ENCODE peak calls at places on chromosomes 13 and 19, in five cellular contexts. One of them, this sample, is unnamed.

GRCh38 chr13:105144020-105144419 is 1391.4 kb downstream of the EFNB2 start:
- DNase-seq in stimulated activated CD4-positive, alpha-beta T cell treated with anti-CD3 and anti-CD28 coated beads, Interleukin-1b, Interleukin-23, amount 100 ng/mL, for 24 hours: no peak
- DNase-seq in AG04449: no peak
- DNase-seq in stimulated activated CD8-positive, alpha-beta memory T cell treated with anti-CD3 and anti-CD28 coated beads, Interleukin-4, amount 100 ng/mL, for 1 hour: no peak
- DNase-seq in foreskin fibroblast: no peak
- DNase-seq in this sample: no peak

GRCh38 chr19:5194641-5195040 is 146.0 kb downstream of the PTPRS start:
- DNase-seq in stimulated activated CD4-positive, alpha-beta T cell treated with anti-CD3 and anti-CD28 coated beads, Interleukin-1b, Interleukin-23, amount 100 ng/mL, for 24 hours: no peak
- DNase-seq in AG04449: no peak
- DNase-seq in stimulated activated CD8-positive, alpha-beta memory T cell treated with anti-CD3 and anti-CD28 coated beads, Interleukin-4, amount 100 ng/mL, for 1 hour: no peak
- DNase-seq in foreskin fibroblast: no peak
- DNase-seq in this sample: no peak

GRCh38 chr19:9139609-9140158 is 513 bp upstream of the ZNF317 start:
- DNase-seq in stimulated activated CD4-positive, alpha-beta T cell treated with anti-CD3 and anti-CD28 coated beads, Interleukin-1b, Interleukin-23, amount 100 ng/mL, for 24 hours: no peak
- DNase-seq in AG04449: no peak
- DNase-seq in stimulated activated CD8-positive, alpha-beta memory T cell treated with anti-CD3 and anti-CD28 coated beads, Interleukin-4, amount 100 ng/mL, for 1 hour: no peak
- DNase-seq in foreskin fibroblast: no peak
- DNase-seq in this sample: no peak

GRCh38 chr13:73223372-73223781 is 164.6 kb downstream of the KLF5 start:
- DNase-seq in stimulated activated CD4-positive, alpha-beta T cell treated with anti-CD3 and anti-CD28 coated beads, Interleukin-1b, Interleukin-23, amount 100 ng/mL, for 24 hours: peak
- DNase-seq in AG04449: no peak
- DNase-seq in stimulated activated CD8-positive, alpha-beta memory T cell treated with anti-CD3 and anti-CD28 coated beads, Interleukin-4, amount 100 ng/mL, for 1 hour: no peak
- DNase-seq in foreskin fibroblast: no peak
- DNase-seq in this sample: no peak

GRCh38 chr19:17577698-17578097 is 22.2 kb downstream of the COLGALT1 start:
- DNase-seq in stimulated activated CD4-positive, alpha-beta T cell treated with anti-CD3 and anti-CD28 coated beads, Interleukin-1b, Interleukin-23, amount 100 ng/mL, for 24 hours: no peak
- DNase-seq in AG04449: no peak
- DNase-seq in stimulated activated CD8-positive, alpha-beta memory T cell treated with anti-CD3 and anti-CD28 coated beads, Interleukin-4, amount 100 ng/mL, for 1 hour: no peak
- DNase-seq in foreskin fibroblast: no peak
- DNase-seq in this sample: no peak

GRCh38 chr13:23384111-23384510 is 49.4 kb downstream of the SACS start:
- DNase-seq in stimulated activated CD4-positive, alpha-beta T cell treated with anti-CD3 and anti-CD28 coated beads, Interleukin-1b, Interleukin-23, amount 100 ng/mL, for 24 hours: no peak
- DNase-seq in AG04449: peak
- DNase-seq in stimulated activated CD8-positive, alpha-beta memory T cell treated with anti-CD3 and anti-CD28 coated beads, Interleukin-4, amount 100 ng/mL, for 1 hour: no peak
- DNase-seq in foreskin fibroblast: peak
- DNase-seq in this sample: no peak

GRCh38 chr19:3184847-3185481 is 766 bp upstream of the NCLN start:
- DNase-seq in stimulated activated CD4-positive, alpha-beta T cell treated with anti-CD3 and anti-CD28 coated beads, Interleukin-1b, Interleukin-23, amount 100 ng/mL, for 24 hours: peak
- DNase-seq in AG04449: no peak
- DNase-seq in stimulated activated CD8-positive, alpha-beta memory T cell treated with anti-CD3 and anti-CD28 coated beads, Interleukin-4, amount 100 ng/mL, for 1 hour: no peak
- DNase-seq in foreskin fibroblast: peak
- DNase-seq in this sample: peak

GRCh38 chr13:66748712-66749111 is 481.4 kb downstream of the PCDH9 start:
- DNase-seq in stimulated activated CD4-positive, alpha-beta T cell treated with anti-CD3 and anti-CD28 coated beads, Interleukin-1b, Interleukin-23, amount 100 ng/mL, for 24 hours: no peak
- DNase-seq in AG04449: no peak
- DNase-seq in stimulated activated CD8-positive, alpha-beta memory T cell treated with anti-CD3 and anti-CD28 coated beads, Interleukin-4, amount 100 ng/mL, for 1 hour: no peak
- DNase-seq in foreskin fibroblast: no peak
- DNase-seq in this sample: no peak

GRCh38 chr19:15498910-15499309 is 9.4 kb upstream of the CYP4F22 start:
- DNase-seq in stimulated activated CD4-positive, alpha-beta T cell treated with anti-CD3 and anti-CD28 coated beads, Interleukin-1b, Interleukin-23, amount 100 ng/mL, for 24 hours: no peak
- DNase-seq in AG04449: no peak
- DNase-seq in stimulated activated CD8-positive, alpha-beta memory T cell treated with anti-CD3 and anti-CD28 coated beads, Interleukin-4, amount 100 ng/mL, for 1 hour: no peak
- DNase-seq in foreskin fibroblast: no peak
- DNase-seq in this sample: no peak

GRCh38 chr19:35512831-35513230 is 618 bp downstream of the DMKN start:
- DNase-seq in stimulated activated CD4-positive, alpha-beta T cell treated with anti-CD3 and anti-CD28 coated beads, Interleukin-1b, Interleukin-23, amount 100 ng/mL, for 24 hours: no peak
- DNase-seq in AG04449: no peak
- DNase-seq in stimulated activated CD8-positive, alpha-beta memory T cell treated with anti-CD3 and anti-CD28 coated beads, Interleukin-4, amount 100 ng/mL, for 1 hour: no peak
- DNase-seq in foreskin fibroblast: no peak
- DNase-seq in this sample: no peak

GRCh38 chr19:44661904-44662303 is 9.4 kb upstream of the CEACAM19 start:
- DNase-seq in stimulated activated CD4-positive, alpha-beta T cell treated with anti-CD3 and anti-CD28 coated beads, Interleukin-1b, Interleukin-23, amount 100 ng/mL, for 24 hours: no peak
- DNase-seq in AG04449: no peak
- DNase-seq in stimulated activated CD8-positive, alpha-beta memory T cell treated with anti-CD3 and anti-CD28 coated beads, Interleukin-4, amount 100 ng/mL, for 1 hour: no peak
- DNase-seq in foreskin fibroblast: no peak
- DNase-seq in this sample: no peak

GRCh38 chr13:45267215-45267614 is 66.4 kb upstream of the KCTD4 start:
- DNase-seq in stimulated activated CD4-positive, alpha-beta T cell treated with anti-CD3 and anti-CD28 coated beads, Interleukin-1b, Interleukin-23, amount 100 ng/mL, for 24 hours: no peak
- DNase-seq in AG04449: no peak
- DNase-seq in stimulated activated CD8-positive, alpha-beta memory T cell treated with anti-CD3 and anti-CD28 coated beads, Interleukin-4, amount 100 ng/mL, for 1 hour: no peak
- DNase-seq in foreskin fibroblast: no peak
- DNase-seq in this sample: no peak

GRCh38 chr13:75788494-75788991 is 152.4 kb downstream of the LMO7 start:
- DNase-seq in stimulated activated CD4-positive, alpha-beta T cell treated with anti-CD3 and anti-CD28 coated beads, Interleukin-1b, Interleukin-23, amount 100 ng/mL, for 24 hours: no peak
- DNase-seq in AG04449: peak
- DNase-seq in stimulated activated CD8-positive, alpha-beta memory T cell treated with anti-CD3 and anti-CD28 coated beads, Interleukin-4, amount 100 ng/mL, for 1 hour: no peak
- DNase-seq in foreskin fibroblast: peak
- DNase-seq in this sample: no peak

GRCh38 chr19:6099633-6100032 is 10.7 kb downstream of the RFX2 start:
- DNase-seq in stimulated activated CD4-positive, alpha-beta T cell treated with anti-CD3 and anti-CD28 coated beads, Interleukin-1b, Interleukin-23, amount 100 ng/mL, for 24 hours: no peak
- DNase-seq in AG04449: no peak
- DNase-seq in stimulated activated CD8-positive, alpha-beta memory T cell treated with anti-CD3 and anti-CD28 coated beads, Interleukin-4, amount 100 ng/mL, for 1 hour: no peak
- DNase-seq in foreskin fibroblast: no peak
- DNase-seq in this sample: no peak

GRCh38 chr13:76754414-76754813 is 131.8 kb downstream of the KCTD12 start:
- DNase-seq in stimulated activated CD4-positive, alpha-beta T cell treated with anti-CD3 and anti-CD28 coated beads, Interleukin-1b, Interleukin-23, amount 100 ng/mL, for 24 hours: no peak
- DNase-seq in AG04449: no peak
- DNase-seq in stimulated activated CD8-positive, alpha-beta memory T cell treated with anti-CD3 and anti-CD28 coated beads, Interleukin-4, amount 100 ng/mL, for 1 hour: no peak
- DNase-seq in foreskin fibroblast: peak
- DNase-seq in this sample: no peak

GRCh38 chr13:64900039-64900438 is 2330.1 kb downstream of the PCDH9 start:
- DNase-seq in stimulated activated CD4-positive, alpha-beta T cell treated with anti-CD3 and anti-CD28 coated beads, Interleukin-1b, Interleukin-23, amount 100 ng/mL, for 24 hours: no peak
- DNase-seq in AG04449: no peak
- DNase-seq in stimulated activated CD8-positive, alpha-beta memory T cell treated with anti-CD3 and anti-CD28 coated beads, Interleukin-4, amount 100 ng/mL, for 1 hour: no peak
- DNase-seq in foreskin fibroblast: no peak
- DNase-seq in this sample: peak

GRCh38 chr19:42480335-42481095 is 37.8 kb upstream of the CXCL17 start:
- DNase-seq in stimulated activated CD4-positive, alpha-beta T cell treated with anti-CD3 and anti-CD28 coated beads, Interleukin-1b, Interleukin-23, amount 100 ng/mL, for 24 hours: no peak
- DNase-seq in AG04449: no peak
- DNase-seq in stimulated activated CD8-positive, alpha-beta memory T cell treated with anti-CD3 and anti-CD28 coated beads, Interleukin-4, amount 100 ng/mL, for 1 hour: no peak
- DNase-seq in foreskin fibroblast: peak
- DNase-seq in this sample: no peak

GRCh38 chr19:34432797-34433196 is 4.6 kb downstream of the UBA2 start:
- DNase-seq in stimulated activated CD4-positive, alpha-beta T cell treated with anti-CD3 and anti-CD28 coated beads, Interleukin-1b, Interleukin-23, amount 100 ng/mL, for 24 hours: no peak
- DNase-seq in AG04449: no peak
- DNase-seq in stimulated activated CD8-positive, alpha-beta memory T cell treated with anti-CD3 and anti-CD28 coated beads, Interleukin-4, amount 100 ng/mL, for 1 hour: no peak
- DNase-seq in foreskin fibroblast: no peak
- DNase-seq in this sample: no peak

GRCh38 chr19:53853707-53854106 is 14.0 kb upstream of the MYADM start:
- DNase-seq in stimulated activated CD4-positive, alpha-beta T cell treated with anti-CD3 and anti-CD28 coated beads, Interleukin-1b, Interleukin-23, amount 100 ng/mL, for 24 hours: no peak
- DNase-seq in AG04449: no peak
- DNase-seq in stimulated activated CD8-positive, alpha-beta memory T cell treated with anti-CD3 and anti-CD28 coated beads, Interleukin-4, amount 100 ng/mL, for 1 hour: no peak
- DNase-seq in foreskin fibroblast: no peak
- DNase-seq in this sample: no peak

GRCh38 chr19:2056810-2057192 is 5.8 kb upstream of the MKNK2 start:
- DNase-seq in stimulated activated CD4-positive, alpha-beta T cell treated with anti-CD3 and anti-CD28 coated beads, Interleukin-1b, Interleukin-23, amount 100 ng/mL, for 24 hours: no peak
- DNase-seq in AG04449: no peak
- DNase-seq in stimulated activated CD8-positive, alpha-beta memory T cell treated with anti-CD3 and anti-CD28 coated beads, Interleukin-4, amount 100 ng/mL, for 1 hour: no peak
- DNase-seq in foreskin fibroblast: no peak
- DNase-seq in this sample: no peak

GRCh38 chr19:4539697-4540581 is at the start of gene LRG1:
- DNase-seq in stimulated activated CD4-positive, alpha-beta T cell treated with anti-CD3 and anti-CD28 coated beads, Interleukin-1b, Interleukin-23, amount 100 ng/mL, for 24 hours: no peak
- DNase-seq in AG04449: no peak
- DNase-seq in stimulated activated CD8-positive, alpha-beta memory T cell treated with anti-CD3 and anti-CD28 coated beads, Interleukin-4, amount 100 ng/mL, for 1 hour: no peak
- DNase-seq in foreskin fibroblast: no peak
- DNase-seq in this sample: no peak

GRCh38 chr13:69553976-69554375 is 553.6 kb upstream of the ATXN8OS start:
- DNase-seq in stimulated activated CD4-positive, alpha-beta T cell treated with anti-CD3 and anti-CD28 coated beads, Interleukin-1b, Interleukin-23, amount 100 ng/mL, for 24 hours: no peak
- DNase-seq in AG04449: no peak
- DNase-seq in stimulated activated CD8-positive, alpha-beta memory T cell treated with anti-CD3 and anti-CD28 coated beads, Interleukin-4, amount 100 ng/mL, for 1 hour: no peak
- DNase-seq in foreskin fibroblast: no peak
- DNase-seq in this sample: no peak

This sample was measured in posterior cingulate gyrus.